ENCODE peak calls at places on chromosomes 2 and 18, in four cellular contexts. One of them, this sample, is unnamed.

GRCh38 chr18:35131387-35132283 is 90.4 kb downstream of the MAPRE2 start:
- DNase-seq in cardiac muscle cell: no peak
- DNase-seq in CD8-positive, alpha-beta T cell: no peak
- DNase-seq in lower lobe of right lung: no peak
- DNase-seq in this sample: no peak

GRCh38 chr2:75560768-75561565 is at the start of gene EVA1A:
- DNase-seq in cardiac muscle cell: peak
- DNase-seq in CD8-positive, alpha-beta T cell: no peak
- DNase-seq in lower lobe of right lung: peak
- DNase-seq in this sample: no peak

GRCh38 chr18:26051845-26052244 is 38.6 kb downstream of the SS18 start:
- DNase-seq in cardiac muscle cell: peak
- DNase-seq in CD8-positive, alpha-beta T cell: no peak
- DNase-seq in lower lobe of right lung: no peak
- DNase-seq in this sample: no peak

GRCh38 chr2:229141626-229142025 is 129.5 kb downstream of the PID1 start:
- DNase-seq in cardiac muscle cell: peak
- DNase-seq in CD8-positive, alpha-beta T cell: no peak
- DNase-seq in lower lobe of right lung: no peak
- DNase-seq in this sample: no peak

GRCh38 chr2:159615936-159616733 is at the start of gene BAZ2B:
- DNase-seq in cardiac muscle cell: peak
- DNase-seq in CD8-positive, alpha-beta T cell: no peak
- DNase-seq in lower lobe of right lung: no peak
- DNase-seq in this sample: no peak

GRCh38 chr2:224909885-224910517 is 132.3 kb downstream of the DOCK10 start:
- DNase-seq in cardiac muscle cell: peak
- DNase-seq in CD8-positive, alpha-beta T cell: no peak
- DNase-seq in lower lobe of right lung: peak
- DNase-seq in this sample: no peak

GRCh38 chr2:216839626-216840132 is 20.2 kb downstream of the TNP1 start:
- DNase-seq in cardiac muscle cell: no peak
- DNase-seq in CD8-positive, alpha-beta T cell: no peak
- DNase-seq in lower lobe of right lung: no peak
- DNase-seq in this sample: no peak

GRCh38 chr2:57497489-57498096 is 549.0 kb upstream of the VRK2 start:
- DNase-seq in cardiac muscle cell: peak
- DNase-seq in CD8-positive, alpha-beta T cell: no peak
- DNase-seq in lower lobe of right lung: peak
- DNase-seq in this sample: no peak

GRCh38 chr2:129188451-129188850 is 791.0 kb upstream of the RAB6C start:
- DNase-seq in cardiac muscle cell: no peak
- DNase-seq in CD8-positive, alpha-beta T cell: no peak
- DNase-seq in lower lobe of right lung: no peak
- DNase-seq in this sample: no peak

GRCh38 chr2:235647264-235647663 is 153.4 kb downstream of the AGAP1 start:
- DNase-seq in cardiac muscle cell: no peak
- DNase-seq in CD8-positive, alpha-beta T cell: no peak
- DNase-seq in lower lobe of right lung: no peak
- DNase-seq in this sample: no peak

GRCh38 chr2:44941551-44942234 is at the start of gene SIX3:
- DNase-seq in cardiac muscle cell: no peak
- DNase-seq in CD8-positive, alpha-beta T cell: no peak
- DNase-seq in lower lobe of right lung: no peak
- DNase-seq in this sample: peak

GRCh38 chr2:43142921-43143438 is 83.4 kb downstream of the ZFP36L2 start:
- DNase-seq in cardiac muscle cell: no peak
- DNase-seq in CD8-positive, alpha-beta T cell: peak
- DNase-seq in lower lobe of right lung: no peak
- DNase-seq in this sample: peak

GRCh38 chr2:20593072-20594034 is 57.5 kb downstream of the HS1BP3 start:
- DNase-seq in cardiac muscle cell: peak
- DNase-seq in CD8-positive, alpha-beta T cell: no peak
- DNase-seq in lower lobe of right lung: peak
- DNase-seq in this sample: peak

GRCh38 chr2:129253461-129253812 is 726.0 kb upstream of the RAB6C start:
- DNase-seq in cardiac muscle cell: peak
- DNase-seq in CD8-positive, alpha-beta T cell: no peak
- DNase-seq in lower lobe of right lung: no peak
- DNase-seq in this sample: no peak

GRCh38 chr2:3553946-3554345 is 4.2 kb downstream of the RNASEH1 start:
- DNase-seq in cardiac muscle cell: no peak
- DNase-seq in CD8-positive, alpha-beta T cell: no peak
- DNase-seq in lower lobe of right lung: no peak
- DNase-seq in this sample: no peak

GRCh38 chr18:8942909-8943545 is 159.5 kb upstream of the NDUFV2 start:
- DNase-seq in cardiac muscle cell: no peak
- DNase-seq in CD8-positive, alpha-beta T cell: no peak
- DNase-seq in lower lobe of right lung: peak
- DNase-seq in this sample: no peak

GRCh38 chr2:156087875-156088274 is 244.6 kb downstream of the NR4A2 start:
- DNase-seq in cardiac muscle cell: peak
- DNase-seq in CD8-positive, alpha-beta T cell: no peak
- DNase-seq in lower lobe of right lung: no peak
- DNase-seq in this sample: no peak

GRCh38 chr18:23238152-23238531 is 102.9 kb downstream of the CABLES1 start:
- DNase-seq in cardiac muscle cell: peak
- DNase-seq in CD8-positive, alpha-beta T cell: no peak
- DNase-seq in lower lobe of right lung: no peak
- DNase-seq in this sample: no peak

GRCh38 chr2:27024812-27025211 is 8.0 kb upstream of the TMEM214 start:
- DNase-seq in cardiac muscle cell: no peak
- DNase-seq in CD8-positive, alpha-beta T cell: no peak
- DNase-seq in lower lobe of right lung: no peak
- DNase-seq in this sample: no peak

GRCh38 chr18:61892683-61893303 is at the start of gene RNF152:
- DNase-seq in cardiac muscle cell: peak
- DNase-seq in CD8-positive, alpha-beta T cell: peak
- DNase-seq in lower lobe of right lung: no peak
- DNase-seq in this sample: no peak

GRCh38 chr2:149037851-149038250 is 648 bp upstream of the LYPD6B start:
- DNase-seq in cardiac muscle cell: no peak
- DNase-seq in CD8-positive, alpha-beta T cell: no peak
- DNase-seq in lower lobe of right lung: no peak
- DNase-seq in this sample: no peak

GRCh38 chr2:149039213-149039724 is 770 bp downstream of the LYPD6B start:
- DNase-seq in cardiac muscle cell: no peak
- DNase-seq in CD8-positive, alpha-beta T cell: no peak
- DNase-seq in lower lobe of right lung: no peak
- DNase-seq in this sample: no peak

GRCh38 chr2:149036507-149037293 is 1.8 kb upstream of the LYPD6B start:
- DNase-seq in cardiac muscle cell: no peak
- DNase-seq in CD8-positive, alpha-beta T cell: no peak
- DNase-seq in lower lobe of right lung: no peak
- DNase-seq in this sample: no peak

GRCh38 chr2:149040451-149040850 is 2.0 kb downstream of the LYPD6B start:
- DNase-seq in cardiac muscle cell: peak
- DNase-seq in CD8-positive, alpha-beta T cell: no peak
- DNase-seq in lower lobe of right lung: no peak
- DNase-seq in this sample: no peak

DNA sequence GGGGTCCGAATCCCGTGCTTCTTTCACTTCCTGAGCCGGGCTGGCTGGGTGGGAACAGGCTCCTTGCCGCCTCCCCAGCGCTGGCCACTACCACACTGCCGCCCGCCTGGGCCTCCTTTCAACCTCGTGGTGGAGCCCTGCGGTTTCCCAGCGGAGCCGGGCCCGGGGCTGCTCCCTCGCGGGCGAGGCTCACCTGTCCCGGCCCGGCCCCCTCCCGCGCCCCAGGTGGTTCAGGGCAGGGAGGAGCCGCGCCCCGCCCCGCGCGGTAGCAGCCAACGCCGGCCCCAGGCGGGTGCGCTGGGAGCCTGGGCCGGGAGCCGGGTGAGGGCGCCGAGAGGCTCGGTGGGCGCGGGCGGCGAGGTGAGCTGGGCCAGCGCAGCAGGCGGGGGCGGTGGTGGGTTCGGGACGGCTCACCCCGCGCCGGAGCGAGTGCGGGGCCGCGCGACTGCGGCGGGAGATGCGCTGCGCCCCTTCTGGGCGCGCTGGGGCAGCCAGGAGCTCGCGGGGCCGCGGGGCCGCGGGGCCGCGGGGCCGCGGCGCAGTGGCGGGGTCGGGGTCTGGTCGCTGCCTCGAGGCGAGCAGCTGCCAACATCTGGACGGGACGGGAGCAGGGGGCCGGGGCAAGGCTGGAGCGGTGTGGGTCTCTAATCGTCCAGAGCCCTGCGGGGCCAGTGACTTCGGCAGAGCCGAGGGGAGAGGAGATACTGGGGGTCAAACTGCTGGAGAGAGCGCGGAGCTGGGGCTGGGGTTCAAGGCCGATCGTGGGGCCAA is at the start of gene LYPD6B:
- DNase-seq in cardiac muscle cell: peak
- DNase-seq in CD8-positive, alpha-beta T cell: no peak
- DNase-seq in lower lobe of right lung: peak
- DNase-seq in this sample: peak
- H3K27ac ChIP-seq in cardiac muscle cell: no peak
- H3K27ac ChIP-seq in CD8-positive, alpha-beta T cell: no peak
- H3K27ac ChIP-seq in lower lobe of right lung: no peak
- H3K27ac ChIP-seq in this sample: no peak

DNA sequence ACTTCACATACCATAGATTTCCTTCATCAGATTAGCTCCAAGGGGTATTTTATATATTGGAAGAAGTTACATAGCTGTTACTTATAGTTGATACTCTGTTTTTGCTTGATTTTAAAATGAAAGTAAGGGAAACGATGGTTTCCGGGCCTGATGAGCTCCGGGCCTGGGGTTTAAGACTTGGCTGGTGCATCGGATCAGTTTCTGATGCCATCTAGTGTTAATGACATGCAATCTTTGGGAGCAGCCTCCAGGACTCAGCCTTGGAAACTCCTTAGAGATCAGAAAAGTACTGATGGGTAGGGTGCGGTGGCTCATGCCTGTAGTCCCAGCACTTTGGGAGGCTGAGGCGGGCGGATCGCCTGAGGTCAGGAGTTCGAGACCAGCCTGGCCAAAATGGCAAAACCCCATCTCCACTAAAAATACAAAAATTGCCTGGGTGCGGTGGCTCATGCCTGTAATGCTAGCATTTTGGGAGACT is 47.1 kb upstream of the CNOT11 start:
- DNase-seq in cardiac muscle cell: peak
- DNase-seq in CD8-positive, alpha-beta T cell: peak
- DNase-seq in lower lobe of right lung: peak
- DNase-seq in this sample: no peak
- H3K4me3 ChIP-seq in cardiac muscle cell: no peak
- H3K4me3 ChIP-seq in CD8-positive, alpha-beta T cell: no peak
- H3K4me3 ChIP-seq in lower lobe of right lung: peak
- H3K4me3 ChIP-seq in this sample: no peak

GRCh38 chr2:196475621-196476020 is 163.9 kb upstream of the CCDC150 start:
- DNase-seq in cardiac muscle cell: no peak
- DNase-seq in CD8-positive, alpha-beta T cell: no peak
- DNase-seq in lower lobe of right lung: no peak
- DNase-seq in this sample: no peak
- H3K27ac ChIP-seq in cardiac muscle cell: no peak
- H3K27ac ChIP-seq in CD8-positive, alpha-beta T cell: no peak
- H3K27ac ChIP-seq in lower lobe of right lung: no peak
- H3K27ac ChIP-seq in this sample: no peak

DNA sequence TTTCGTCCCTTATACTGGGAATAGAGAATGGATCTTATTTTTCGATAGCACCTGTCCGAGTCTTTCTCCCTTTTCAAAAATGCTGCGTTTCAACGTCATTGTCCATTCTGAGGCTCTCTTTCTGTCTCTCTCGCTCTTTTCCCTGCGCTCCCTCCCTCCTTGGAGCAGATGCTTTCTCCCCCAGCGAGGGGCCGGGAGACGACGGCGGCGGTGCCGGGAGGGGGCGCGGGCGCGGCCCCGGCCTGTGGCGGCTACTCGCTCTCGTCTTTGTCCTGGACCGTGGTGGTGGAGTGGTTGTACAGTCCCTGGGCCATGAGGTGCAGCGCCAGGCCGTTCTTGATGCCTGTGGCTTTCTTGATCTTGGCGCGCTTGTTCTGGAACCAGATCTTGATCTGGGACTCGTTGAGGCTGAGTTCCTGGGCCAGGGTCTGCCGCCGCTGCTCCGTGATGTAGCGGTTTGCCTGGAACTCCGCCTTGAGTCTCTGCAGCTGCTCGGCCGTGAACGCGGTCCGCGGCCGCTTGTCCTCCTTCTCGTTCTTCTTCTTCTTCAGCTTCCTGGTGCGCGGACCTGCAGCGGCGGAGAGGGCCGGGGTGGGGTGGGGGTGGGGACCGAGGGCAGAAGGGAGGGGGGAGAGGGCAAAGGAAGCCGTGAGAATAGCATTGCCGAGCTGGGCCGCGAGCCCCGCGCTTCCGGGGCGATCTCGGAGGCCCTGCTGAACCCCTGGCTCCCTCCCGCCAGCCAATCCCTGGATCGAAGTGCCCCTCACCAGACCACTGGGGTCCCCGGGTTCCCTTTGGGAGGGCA is 4.6 kb downstream of the EN1 start:
- DNase-seq in cardiac muscle cell: peak
- DNase-seq in CD8-positive, alpha-beta T cell: peak
- DNase-seq in lower lobe of right lung: no peak
- DNase-seq in this sample: peak
- H3K4me3 ChIP-seq in cardiac muscle cell: no peak
- H3K4me3 ChIP-seq in CD8-positive, alpha-beta T cell: peak
- H3K4me3 ChIP-seq in lower lobe of right lung: peak
- H3K4me3 ChIP-seq in this sample: peak

GRCh38 chr2:163554864-163555263 is 180.9 kb downstream of the FIGN start:
- DNase-seq in cardiac muscle cell: no peak
- DNase-seq in CD8-positive, alpha-beta T cell: no peak
- DNase-seq in lower lobe of right lung: no peak
- DNase-seq in this sample: no peak

GRCh38 chr2:163558286-163559009 is 177.4 kb downstream of the FIGN start:
- DNase-seq in cardiac muscle cell: no peak
- DNase-seq in CD8-positive, alpha-beta T cell: no peak
- DNase-seq in lower lobe of right lung: no peak
- DNase-seq in this sample: no peak

GRCh38 chr2:163553601-163554000 is 182.2 kb downstream of the FIGN start:
- DNase-seq in cardiac muscle cell: no peak
- DNase-seq in CD8-positive, alpha-beta T cell: no peak
- DNase-seq in lower lobe of right lung: no peak
- DNase-seq in this sample: no peak

GRCh38 chr2:163552758-163553157 is 183.1 kb downstream of the FIGN start:
- DNase-seq in cardiac muscle cell: no peak
- DNase-seq in CD8-positive, alpha-beta T cell: no peak
- DNase-seq in lower lobe of right lung: no peak
- DNase-seq in this sample: no peak

DNA sequence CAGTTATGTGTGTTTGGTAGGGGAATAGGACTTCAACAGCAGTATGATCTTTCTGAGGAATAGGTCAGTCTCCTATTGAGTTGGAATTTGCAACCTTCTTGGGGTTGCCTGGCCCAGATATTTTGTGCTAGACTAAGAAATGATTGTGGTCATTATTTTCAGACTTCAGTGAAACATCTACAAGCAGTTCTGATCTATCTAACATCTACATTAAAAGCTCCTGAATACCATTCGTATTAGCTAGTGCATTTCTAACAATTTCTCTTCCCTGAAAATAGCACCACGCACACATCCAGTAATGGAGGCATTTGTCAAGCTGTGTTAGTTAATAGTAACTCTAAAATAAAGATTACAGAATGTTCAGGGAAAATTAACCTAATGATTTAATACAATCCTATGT is 179.3 kb downstream of the FIGN start:
- DNase-seq in cardiac muscle cell: no peak
- DNase-seq in CD8-positive, alpha-beta T cell: no peak
- DNase-seq in lower lobe of right lung: no peak
- DNase-seq in this sample: no peak
- H3K27ac ChIP-seq in cardiac muscle cell: no peak
- H3K27ac ChIP-seq in CD8-positive, alpha-beta T cell: no peak
- H3K27ac ChIP-seq in lower lobe of right lung: no peak
- H3K27ac ChIP-seq in this sample: no peak

This sample was measured in spleen.